ENCODE peak calls at places on chromosome 1, in seven cellular contexts. A is fibroblast of lung, O is astrocyte, E is right atrium auricular region, K is esophagus squamous epithelium, I is H1, U is colonic mucosa. R is an unnamed sample. For H3K4me1 and H3K9me3, the result is how much of the 10 kb centered on the place peaks cover.

GRCh38 chr1:100362821-100363466 is 10.6 kb downstream of the CDC14A start:
- DNase-seq in A (peak), O (peak), E (no peak), K (no peak), I (no peak), U (no peak), R (no peak)

GRCh38 chr1:241485554-241485992 is 34.0 kb downstream of the FH start:
- DNase-seq in A (peak), O (no peak), E (no peak), K (no peak), I (no peak), U (no peak), R (peak)

GRCh38 chr1:169795687-169796086 is 980 bp upstream of the METTL18 start:
- DNase-seq in A (peak), O (no peak), E (no peak), K (no peak), I (no peak), U (no peak), R (no peak)

GRCh38 chr1:228365321-228366061 is 41.1 kb downstream of the TRIM11 start:
- DNase-seq in A (no peak), O (no peak), E (no peak), K (no peak), I (no peak), U (no peak), R (no peak)

GRCh38 chr1:100145116-100145515 is 12.2 kb downstream of the TRMT13 start:
- DNase-seq in A (no peak), O (no peak), E (no peak), K (no peak), I (no peak), U (no peak), R (no peak)

GRCh38 chr1:24195874-24196273 is 8.8 kb upstream of the IFNLR1 start:
- DNase-seq in A (no peak), O (no peak), E (no peak), K (no peak), I (no peak), U (no peak), R (no peak)

GRCh38 chr1:23719162-23719820 is 24.0 kb upstream of the ELOA start:
- DNase-seq in A (peak), O (peak), E (no peak), K (no peak), I (no peak), U (no peak), R (peak)

GRCh38 chr1:177190308-177190970 is 19.7 kb downstream of the BRINP2 start:
- DNase-seq in A (no peak), O (no peak), E (no peak), K (no peak), I (no peak), U (no peak), R (no peak)

GRCh38 chr1:18278953-18279712 is 171.5 kb downstream of the IGSF21 start:
- DNase-seq in A (no peak), O (no peak), E (no peak), K (no peak), I (no peak), U (no peak), R (no peak)

GRCh38 chr1:226979517-226980121 is 39.5 kb downstream of the COQ8A start:
- DNase-seq in A (no peak), O (no peak), E (no peak), K (no peak), I (no peak), U (no peak), R (no peak)

GRCh38 chr1:161962094-161962887 is 61.4 kb downstream of the OLFML2B start:
- DNase-seq in A (peak), O (peak), E (no peak), K (no peak), I (no peak), U (no peak), R (peak)

GRCh38 chr1:18199462-18199861 is 91.9 kb downstream of the IGSF21 start:
- DNase-seq in A (no peak), O (no peak), E (no peak), K (no peak), I (no peak), U (no peak), R (no peak)

GRCh38 chr1:48082271-48082925 is 85.2 kb upstream of the TRABD2B start:
- DNase-seq in A (no peak), O (no peak), E (no peak), K (no peak), I (no peak), U (no peak), R (no peak)

GRCh38 chr1:216140650-216141547 is 282.3 kb downstream of the USH2A start:
- DNase-seq in A (no peak), O (no peak), E (no peak), K (no peak), I (no peak), U (no peak), R (no peak)

GRCh38 chr1:156499194-156499702 is 1.3 kb downstream of the MEF2D start:
- DNase-seq in A (no peak), O (no peak), E (no peak), K (no peak), I (no peak), U (peak), R (peak)

GRCh38 chr1:156500847-156501686 is 492 bp upstream of the MEF2D start:
- DNase-seq in A (peak), O (peak), E (peak), K (peak), I (peak), U (peak), R (peak)

GRCh38 chr1:156502396-156502748 is 1.8 kb upstream of the MEF2D start:
- DNase-seq in A (no peak), O (no peak), E (no peak), K (no peak), I (no peak), U (no peak), R (no peak)

GRCh38 chr1:156499703-156500577 is 635 bp downstream of the MEF2D start:
- DNase-seq in A (no peak), O (no peak), E (no peak), K (no peak), I (no peak), U (peak), R (no peak)

GRCh38 chr1:156500578-156500846 is at the start of gene MEF2D:
- DNase-seq in A (no peak), O (no peak), E (no peak), K (no peak), I (no peak), U (no peak), R (no peak)
- H3K4me1 ChIP-seq in A (half or more), O (half or more), E (half or more), K (half or more), I (under half), U (under half), R (half or more)

GRCh38 chr1:248753715-248754280 is 1.8 kb downstream of the LYPD8 start:
- DNase-seq in A (no peak), O (no peak), E (no peak), K (no peak), I (no peak), U (no peak), R (no peak)
- H3K9me3 ChIP-seq in A (under half), O (under half), E (under half), K (under half), I (half or more), U (under half), R (under half)

GRCh38 chr1:7625401-7625800 is 145.7 kb upstream of the VAMP3 start:
- DNase-seq in A (no peak), O (no peak), E (no peak), K (no peak), I (no peak), U (no peak), R (no peak)
- H3K4me1 ChIP-seq in A (under half), O (under half), E (under half), K (under half), I (under half), U (under half), R (under half)

GRCh38 chr1:56821462-56821797 is 2.2 kb upstream of the FYB2 start:
- DNase-seq in A (peak), O (peak), E (no peak), K (no peak), I (no peak), U (no peak), R (peak)
- H3K9me3 ChIP-seq in A (under half), O (under half), E (under half), K (under half), I (under half), U (under half), R (under half)

GRCh38 chr1:25618433-25618808 is 1.8 kb downstream of the MAN1C1 start:
- DNase-seq in A (no peak), O (no peak), E (no peak), K (no peak), I (no peak), U (no peak), R (no peak)
- H3K4me1 ChIP-seq in A (under half), O (under half), E (under half), K (half or more), I (under half), U (under half), R (under half)

R was measured in PC-3.